ENCODE peak calls at places on chromosomes 6 and 20, in six cellular contexts. M is endothelial cell of umbilical vein, I is heart right ventricle, V is left ventricle myocardium inferior, H is neural progenitor cell, P is brain microvascular endothelial cell. K is an unnamed sample. For H3K27me3, the result is how much of the 10 kb centered on the place peaks cover.

GRCh38 chr20:32672982-32673727 is 586 bp downstream of the C20orf203 start:
- DNase-seq in M (no peak), I (no peak), V (no peak), H (no peak), P (no peak), K (peak)

GRCh38 chr6:34746104-34746846 is 11.0 kb upstream of the SNRPC start:
- DNase-seq in M (no peak), I (no peak), V (no peak), H (no peak), P (no peak), K (no peak)

GRCh38 chr6:14747881-14748520 is 497.9 kb upstream of the JARID2 start:
- DNase-seq in M (no peak), I (no peak), V (no peak), H (no peak), P (no peak), K (no peak)

GRCh38 chr6:165573671-165574070 is 89.4 kb downstream of the PDE10A start:
- DNase-seq in M (peak), I (peak), V (peak), H (peak), P (peak), K (no peak)

GRCh38 chr20:31974975-31975481 is 7.1 kb downstream of the XKR7 start:
- DNase-seq in M (no peak), I (no peak), V (no peak), H (peak), P (no peak), K (no peak)

GRCh38 chr6:44096615-44097014 is 30.6 kb downstream of the MRPL14 start:
- DNase-seq in M (peak), I (peak), V (peak), H (peak), P (peak), K (peak)

GRCh38 chr20:819680-820327 is 13.7 kb upstream of the FAM110A start:
- DNase-seq in M (no peak), I (no peak), V (no peak), H (no peak), P (no peak), K (no peak)

GRCh38 chr20:37911838-37912273 is 8.9 kb downstream of the VSTM2L start:
- DNase-seq in M (no peak), I (peak), V (peak), H (peak), P (no peak), K (no peak)

GRCh38 chr6:167565884-167566491 is 241.1 kb downstream of the TTLL2 start:
- DNase-seq in M (no peak), I (peak), V (peak), H (peak), P (no peak), K (peak)

GRCh38 chr6:32244946-32245398 is 21.1 kb upstream of the NOTCH4 start:
- DNase-seq in M (peak), I (peak), V (peak), H (peak), P (peak), K (peak)

GRCh38 chr6:168156742-168157265 is 77.8 kb upstream of the FRMD1 start:
- DNase-seq in M (no peak), I (no peak), V (no peak), H (no peak), P (no peak), K (no peak)

GRCh38 chr20:38602185-38602581 is 574 bp downstream of the ARHGAP40 start:
- DNase-seq in M (no peak), I (no peak), V (no peak), H (no peak), P (no peak), K (no peak)

GRCh38 chr6:122654016-122654415 is 43.8 kb downstream of the PKIB start:
- DNase-seq in M (no peak), I (no peak), V (no peak), H (no peak), P (no peak), K (no peak)

GRCh38 chr20:38393259-38393658 is 41.9 kb downstream of the SNHG17 start:
- DNase-seq in M (no peak), I (no peak), V (no peak), H (no peak), P (no peak), K (no peak)

GRCh38 chr20:57040461-57040860 is 226.0 kb downstream of the BMP7 start:
- DNase-seq in M (no peak), I (no peak), V (no peak), H (no peak), P (no peak), K (no peak)

GRCh38 chr20:51326241-51326819 is 216.2 kb downstream of the NFATC2 start:
- DNase-seq in M (peak), I (no peak), V (peak), H (peak), P (peak), K (no peak)

GRCh38 chr6:136309729-136310311 is 20.2 kb upstream of the BCLAF1 start:
- DNase-seq in M (no peak), I (no peak), V (no peak), H (no peak), P (no peak), K (no peak)

GRCh38 chr6:155084431-155085123 is 89.5 kb downstream of the TIAM2 start:
- DNase-seq in M (peak), I (no peak), V (no peak), H (no peak), P (peak), K (no peak)

GRCh38 chr6:114171473-114171872 is 171.3 kb downstream of the HS3ST5 start:
- DNase-seq in M (no peak), I (no peak), V (no peak), H (no peak), P (no peak), K (no peak)

GRCh38 chr6:106692112-106692822 is 62.9 kb downstream of the QRSL1 start:
- DNase-seq in M (peak), I (no peak), V (no peak), H (peak), P (peak), K (peak)

GRCh38 chr6:112029045-112029822 is 24.7 kb upstream of the CCN6 start:
- DNase-seq in M (peak), I (peak), V (peak), H (peak), P (peak), K (no peak)

GRCh38 chr20:49448917-49449316 is 33.6 kb downstream of the KCNB1 start:
- DNase-seq in M (no peak), I (no peak), V (no peak), H (no peak), P (no peak), K (no peak)

GRCh38 chr6:73704798-73705197 is 8.8 kb downstream of the CD109 start:
- DNase-seq in M (no peak), I (no peak), V (no peak), H (no peak), P (no peak), K (no peak)

GRCh38 chr6:108731229-108731565 is 117.0 kb upstream of the ARMC2 start:
- DNase-seq in M (no peak), I (no peak), V (no peak), H (peak), P (no peak), K (no peak)

GRCh38 chr20:54474866-54475265 is 527 bp upstream of the DOK5 start:
- DNase-seq in M (peak), I (no peak), V (no peak), H (peak), P (no peak), K (no peak)

GRCh38 chr6:170152111-170152926 is 138.6 kb downstream of the DLL1 start:
- DNase-seq in M (peak), I (peak), V (peak), H (peak), P (no peak), K (peak)

GRCh38 chr6:71545905-71546304 is 257.3 kb downstream of the OGFRL1 start:
- DNase-seq in M (no peak), I (no peak), V (no peak), H (no peak), P (no peak), K (no peak)

GRCh38 chr6:169499728-169500265 is 202.0 kb downstream of the WDR27 start:
- DNase-seq in M (no peak), I (no peak), V (no peak), H (no peak), P (no peak), K (no peak)

GRCh38 chr20:19285424-19285823 is 73.0 kb downstream of the SLC24A3 start:
- DNase-seq in M (no peak), I (no peak), V (no peak), H (no peak), P (no peak), K (no peak)

GRCh38 chr6:98831057-98832031 is 3.0 kb upstream of the POU3F2 start:
- DNase-seq in M (no peak), I (no peak), V (no peak), H (peak), P (no peak), K (no peak)

GRCh38 chr6:98833101-98834059 is 994 bp upstream of the POU3F2 start:
- DNase-seq in M (peak), I (no peak), V (no peak), H (peak), P (no peak), K (no peak)

GRCh38 chr6:98835149-98836024 is 1.0 kb downstream of the POU3F2 start:
- DNase-seq in M (no peak), I (no peak), V (no peak), H (peak), P (no peak), K (peak)

GRCh38 chr6:98834060-98835031 is at the start of gene POU3F2:
- DNase-seq in M (peak), I (no peak), V (peak), H (peak), P (peak), K (peak)

DNA sequence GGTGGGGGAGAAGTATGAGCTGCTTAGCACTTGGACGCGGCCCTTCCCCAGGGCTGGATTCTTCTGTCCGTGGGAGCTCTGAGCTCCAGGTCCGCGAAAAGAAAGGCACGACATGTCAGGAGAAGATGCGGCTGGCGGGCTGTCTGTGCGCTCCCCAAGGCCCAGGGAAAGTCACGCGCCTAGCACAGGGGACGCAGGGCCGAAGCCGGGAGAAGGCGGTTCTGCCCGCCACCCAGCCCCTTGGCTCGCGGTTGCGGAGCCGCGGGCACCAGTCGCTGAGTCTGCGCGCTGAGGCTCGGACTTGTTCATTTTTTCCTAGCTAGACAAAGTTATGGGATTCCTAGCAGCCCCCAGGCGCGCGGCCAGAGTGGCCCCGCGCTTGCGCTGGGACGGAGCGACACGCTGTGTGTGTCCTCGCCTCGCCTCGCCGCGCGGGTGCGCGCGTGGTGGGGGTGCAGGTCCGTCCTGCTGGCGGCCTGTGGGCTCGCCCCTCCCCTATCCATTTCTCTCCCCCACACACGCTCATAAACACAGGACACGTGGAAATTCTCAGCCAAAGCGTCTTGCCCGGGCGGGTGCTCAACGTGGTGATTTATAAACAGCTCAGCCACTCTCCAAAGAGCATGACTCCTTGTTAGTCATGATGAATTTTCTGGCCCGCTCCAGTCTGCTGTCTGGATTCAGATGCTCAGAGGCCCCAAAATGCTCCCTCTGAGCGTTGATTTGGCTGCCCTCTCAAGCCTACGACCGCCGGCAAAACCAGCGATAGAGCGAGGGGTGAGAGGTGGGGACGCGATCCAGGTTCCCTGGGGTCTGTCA is 1.9 kb upstream of the POU3F2 start:
- DNase-seq in M (no peak), I (no peak), V (no peak), H (peak), P (peak), K (no peak)
- H3K27me3 ChIP-seq in M (half or more), I (half or more), V (half or more), H (half or more), P (half or more), K (half or more)

GRCh38 chr6:40324206-40324605 is 263.0 kb downstream of the LRFN2 start:
- DNase-seq in M (no peak), I (no peak), V (no peak), H (no peak), P (no peak), K (no peak)
- TF ChIP-seq CTCF in M (no peak), I (no peak), V (no peak), H (no peak), P (no peak), K (no peak)

DNA sequence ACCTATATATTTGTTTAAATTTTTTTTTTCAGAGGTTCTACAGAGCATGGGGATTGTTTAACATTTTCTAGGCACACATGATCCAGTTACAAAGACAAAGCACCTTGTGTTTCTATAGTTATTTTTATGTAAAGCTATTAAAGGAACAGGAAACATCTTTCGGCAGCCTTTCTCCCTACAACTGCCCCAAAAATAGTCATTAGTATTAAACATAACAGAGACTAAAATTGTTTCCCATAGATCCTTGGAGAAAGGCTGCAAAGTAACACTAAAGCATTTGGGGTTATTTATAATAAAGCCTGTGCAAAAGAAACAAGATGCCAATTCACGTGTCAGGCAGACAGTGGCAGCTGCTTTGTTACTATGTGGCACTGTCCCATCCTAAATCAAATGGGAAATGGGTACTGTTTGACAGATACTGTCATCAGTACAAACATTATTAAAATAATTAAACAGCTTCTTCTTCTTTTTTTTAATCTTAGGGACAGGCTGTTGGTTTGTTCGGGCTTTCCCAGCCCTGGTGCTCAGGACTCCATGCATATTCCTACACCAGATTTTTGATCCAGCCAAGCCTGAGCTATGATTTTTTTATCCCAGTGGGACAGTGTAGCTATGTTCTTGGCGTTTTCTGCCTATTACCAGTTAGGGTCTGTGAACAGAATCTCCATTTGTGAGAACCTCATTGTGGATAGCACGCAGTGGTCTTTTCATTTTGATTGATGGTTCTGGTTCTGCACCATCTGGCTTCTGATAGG is 460.5 kb upstream of the SOX4 start:
- DNase-seq in M (peak), I (no peak), V (no peak), H (no peak), P (peak), K (no peak)
- H3K27ac ChIP-seq in M (no peak), I (no peak), V (no peak), H (peak), P (no peak), K (no peak)

GRCh38 chr6:144809120-144809519 is 524.0 kb downstream of the UTRN start:
- DNase-seq in M (no peak), I (no peak), V (no peak), H (no peak), P (no peak), K (no peak)

GRCh38 chr6:144804246-144804790 is 519.2 kb downstream of the UTRN start:
- DNase-seq in M (no peak), I (no peak), V (no peak), H (no peak), P (no peak), K (no peak)

GRCh38 chr6:144806222-144806621 is 521.1 kb downstream of the UTRN start:
- DNase-seq in M (no peak), I (no peak), V (no peak), H (no peak), P (no peak), K (no peak)

GRCh38 chr6:144809969-144810368 is 524.8 kb downstream of the UTRN start:
- DNase-seq in M (no peak), I (no peak), V (no peak), H (no peak), P (no peak), K (no peak)

GRCh38 chr6:144805049-144805448 is 519.9 kb downstream of the UTRN start:
- DNase-seq in M (no peak), I (no peak), V (no peak), H (no peak), P (no peak), K (no peak)
- H3K27me3 ChIP-seq in M (under half), I (under half), V (under half), H (under half), P (under half), K (under half)

GRCh38 chr6:30493643-30494250 is 4.4 kb downstream of the HLA-E start:
- DNase-seq in M (peak), I (no peak), V (no peak), H (peak), P (no peak), K (no peak)
- TF ChIP-seq CTCF in M (peak), I (no peak), V (no peak), H (peak), P (peak), K (no peak)

DNA sequence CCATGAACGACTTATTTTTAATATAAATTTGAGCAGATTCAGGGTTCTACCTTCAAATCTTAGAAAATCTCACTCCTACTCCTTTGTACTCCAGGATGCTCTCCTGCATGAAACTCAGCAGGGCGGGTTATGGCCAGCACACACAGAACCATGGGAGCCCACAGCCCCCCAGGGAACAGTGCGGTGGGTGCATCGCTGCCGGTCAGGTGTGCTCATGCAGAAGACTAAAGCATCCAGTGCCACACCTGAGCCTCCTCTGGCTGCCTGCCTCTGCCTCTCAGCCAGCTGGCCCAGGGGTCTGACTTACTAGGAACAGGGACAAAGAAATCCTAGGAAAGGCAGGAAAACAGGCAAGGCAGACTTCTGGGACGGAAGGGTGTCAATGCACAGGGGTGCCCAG is 31.8 kb downstream of the EZR start:
- DNase-seq in M (no peak), I (no peak), V (no peak), H (no peak), P (no peak), K (no peak)
- H3K27ac ChIP-seq in M (no peak), I (no peak), V (no peak), H (no peak), P (no peak), K (no peak)

GRCh38 chr20:3775457-3775856 is 5.8 kb downstream of the SPEF1 start:
- DNase-seq in M (no peak), I (no peak), V (no peak), H (no peak), P (no peak), K (no peak)
- H3K27me3 ChIP-seq in M (under half), I (under half), V (under half), H (half or more), P (under half), K (under half)

GRCh38 chr20:4261333-4262284 is 246.3 kb upstream of the RNF24 start:
- DNase-seq in M (no peak), I (no peak), V (no peak), H (no peak), P (peak), K (no peak)
- TF ChIP-seq CTCF in M (no peak), I (no peak), V (no peak), H (no peak), P (peak), K (no peak)